ENCODE peak calls at places on chromosomes 5 and 9, in four cellular contexts. One of them, this sample, is unnamed.

GRCh38 chr5:16593630-16594029 is 23.2 kb downstream of the RETREG1 start:
- DNase-seq in IMR-90: no peak
- DNase-seq in mesendoderm: no peak
- DNase-seq in neuronal stem cell: no peak
- DNase-seq in this sample: no peak

GRCh38 chr5:5704352-5704751 is 281.9 kb downstream of the ICE1 start:
- DNase-seq in mesendoderm: no peak
- DNase-seq in neuronal stem cell: no peak
- DNase-seq in IMR-90: no peak
- DNase-seq in this sample: no peak

GRCh38 chr5:176955895-176956294 is 50.7 kb downstream of the UIMC1 start:
- DNase-seq in mesendoderm: no peak
- DNase-seq in neuronal stem cell: no peak
- DNase-seq in IMR-90: peak; percentile 23
- DNase-seq in this sample: no peak

GRCh38 chr5:98205691-98206461 is 567.6 kb upstream of the RGMB start:
- DNase-seq in neuronal stem cell: no peak
- DNase-seq in mesendoderm: peak; percentile 3
- DNase-seq in IMR-90: peak; percentile 43
- DNase-seq in this sample: peak; percentile 9

GRCh38 chr5:56269216-56269927 is 36.2 kb upstream of the ANKRD55 start:
- DNase-seq in IMR-90: peak; percentile 75
- DNase-seq in neuronal stem cell: no peak
- DNase-seq in mesendoderm: peak; percentile 74
- DNase-seq in this sample: peak; percentile 85

GRCh38 chr5:14706615-14707021 is 42.1 kb downstream of the OTULIN start:
- DNase-seq in IMR-90: peak; percentile 79
- DNase-seq in mesendoderm: no peak
- DNase-seq in neuronal stem cell: no peak
- DNase-seq in this sample: peak; percentile 44

GRCh38 chr5:4879693-4880303 is 260.3 kb upstream of the ADAMTS16 start:
- DNase-seq in neuronal stem cell: peak; percentile 77
- DNase-seq in mesendoderm: peak; percentile 80
- DNase-seq in IMR-90: peak; percentile 47
- DNase-seq in this sample: peak; percentile 15

GRCh38 chr5:143154495-143155375 is 248.8 kb downstream of the NR3C1 start:
- DNase-seq in neuronal stem cell: no peak
- DNase-seq in mesendoderm: peak; percentile 79
- DNase-seq in IMR-90: peak; percentile 42
- DNase-seq in this sample: peak; percentile 68

GRCh38 chr5:27969157-27969556 is 930.8 kb upstream of the CDH9 start:
- DNase-seq in IMR-90: no peak
- DNase-seq in mesendoderm: no peak
- DNase-seq in neuronal stem cell: no peak
- DNase-seq in this sample: no peak

GRCh38 chr9:29830815-29831214 is 2257.5 kb upstream of the C9orf72 start:
- DNase-seq in mesendoderm: peak; percentile 81
- DNase-seq in neuronal stem cell: peak; percentile 38
- DNase-seq in IMR-90: no peak
- DNase-seq in this sample: no peak

GRCh38 chr5:171975262-171975876 is 31.1 kb downstream of the FBXW11 start:
- DNase-seq in mesendoderm: peak; percentile 76
- DNase-seq in IMR-90: peak; percentile 49
- DNase-seq in neuronal stem cell: no peak
- DNase-seq in this sample: peak; percentile 66

GRCh38 chr5:141524604-141525597 is 36.0 kb downstream of the PCDHGC5 start:
- DNase-seq in IMR-90: peak; percentile 97
- DNase-seq in mesendoderm: peak; percentile 99
- DNase-seq in neuronal stem cell: peak; percentile 98
- DNase-seq in this sample: peak; percentile 99

GRCh38 chr5:4630031-4630430 is 510.1 kb upstream of the ADAMTS16 start:
- DNase-seq in neuronal stem cell: no peak
- DNase-seq in mesendoderm: no peak
- DNase-seq in IMR-90: no peak
- DNase-seq in this sample: no peak

GRCh38 chr5:32712463-32713395 is 1.6 kb downstream of the NPR3 start:
- DNase-seq in neuronal stem cell: peak; percentile 8
- DNase-seq in mesendoderm: peak; percentile 19
- DNase-seq in IMR-90: peak; percentile 35
- DNase-seq in this sample: peak; percentile 73

GRCh38 chr5:32709789-32710334 is 1.3 kb upstream of the NPR3 start:
- DNase-seq in IMR-90: peak; percentile 79
- DNase-seq in neuronal stem cell: peak; percentile 71
- DNase-seq in mesendoderm: peak; percentile 81
- DNase-seq in this sample: peak; percentile 92

GRCh38 chr5:32711693-32712462 is 757 bp downstream of the NPR3 start:
- DNase-seq in IMR-90: peak; percentile 49
- DNase-seq in neuronal stem cell: peak; percentile 32
- DNase-seq in mesendoderm: peak; percentile 42
- DNase-seq in this sample: peak; percentile 69

GRCh38 chr5:32710335-32710858 is 724 bp upstream of the NPR3 start:
- DNase-seq in neuronal stem cell: peak; percentile 51
- DNase-seq in mesendoderm: peak; percentile 39
- DNase-seq in IMR-90: no peak
- DNase-seq in this sample: peak; percentile 66

DNA sequence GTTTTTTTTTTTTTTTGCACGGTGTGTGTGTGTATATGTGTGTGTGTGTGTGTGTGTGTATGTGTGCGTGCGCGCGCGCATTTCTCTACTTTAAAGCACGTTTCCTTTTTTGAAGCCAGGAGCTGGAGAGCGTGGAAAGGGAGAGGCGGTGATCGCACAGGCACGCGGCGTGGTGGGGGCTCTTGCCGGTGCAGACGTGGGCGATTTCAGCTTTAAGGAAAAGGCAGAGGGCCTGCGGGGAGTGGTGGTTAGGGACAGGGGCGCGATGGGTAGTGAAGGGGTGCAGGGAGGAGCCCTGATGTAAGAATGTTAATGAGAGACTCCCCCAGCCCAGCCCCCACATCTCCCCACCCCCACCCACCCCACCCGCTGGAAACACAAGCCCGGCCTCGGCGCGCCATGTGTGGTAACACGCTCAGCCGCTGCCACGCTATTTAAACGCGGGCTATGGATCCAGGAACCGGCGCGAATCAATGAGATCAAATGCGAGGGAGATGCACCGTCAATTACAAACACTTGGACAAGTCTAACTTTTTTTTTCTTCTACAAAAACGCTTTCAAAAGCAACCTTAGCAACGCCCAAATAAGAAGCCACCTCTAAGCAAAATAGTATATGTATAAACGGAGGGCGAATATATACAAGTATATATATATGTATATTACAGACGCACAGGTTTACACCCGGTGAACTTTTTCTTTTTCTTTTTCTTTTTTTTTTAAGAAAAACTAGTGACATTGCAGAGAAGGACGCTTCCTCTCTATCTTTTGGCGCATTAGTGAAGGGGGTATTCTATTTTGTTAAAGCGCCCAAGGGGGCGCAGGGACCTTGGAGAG is at the start of gene NPR3:
- DNase-seq in mesendoderm: no peak
- DNase-seq in neuronal stem cell: no peak
- DNase-seq in IMR-90: peak; percentile 66
- DNase-seq in this sample: peak; percentile 89
- H3K9ac ChIP-seq in mesendoderm: peak within 1 kb of the TSS; percentile 26
- H3K9ac ChIP-seq in neuronal stem cell: no peak within 1 kb of the TSS
- H3K9ac ChIP-seq in IMR-90: peak within 1 kb of the TSS; percentile 82
- H3K9ac ChIP-seq in this sample: peak within 1 kb of the TSS; percentile 94

GRCh38 chr5:72516916-72517315 is 9.7 kb upstream of the ZNF366 start:
- DNase-seq in mesendoderm: no peak
- DNase-seq in neuronal stem cell: no peak
- DNase-seq in IMR-90: no peak
- DNase-seq in this sample: no peak

GRCh38 chr5:72522607-72523006 is 15.4 kb upstream of the ZNF366 start:
- DNase-seq in neuronal stem cell: no peak
- DNase-seq in IMR-90: no peak
- DNase-seq in mesendoderm: no peak
- DNase-seq in this sample: no peak

GRCh38 chr5:72515211-72515610 is 8.0 kb upstream of the ZNF366 start:
- DNase-seq in neuronal stem cell: no peak
- DNase-seq in IMR-90: no peak
- DNase-seq in mesendoderm: no peak
- DNase-seq in this sample: no peak

GRCh38 chr5:72519191-72519590 is 12.0 kb upstream of the ZNF366 start:
- DNase-seq in mesendoderm: no peak
- DNase-seq in neuronal stem cell: no peak
- DNase-seq in IMR-90: no peak
- DNase-seq in this sample: no peak

GRCh38 chr5:72517961-72518690 is 10.9 kb upstream of the ZNF366 start:
- DNase-seq in mesendoderm: no peak
- DNase-seq in IMR-90: no peak
- DNase-seq in neuronal stem cell: peak; percentile 49
- DNase-seq in this sample: no peak
- H3K9ac ChIP-seq in mesendoderm: no peak overlapping the region
- H3K9ac ChIP-seq in IMR-90: no peak overlapping the region
- H3K9ac ChIP-seq in neuronal stem cell: no peak overlapping the region
- H3K9ac ChIP-seq in this sample: peak overlapping the region; percentile 19

DNA sequence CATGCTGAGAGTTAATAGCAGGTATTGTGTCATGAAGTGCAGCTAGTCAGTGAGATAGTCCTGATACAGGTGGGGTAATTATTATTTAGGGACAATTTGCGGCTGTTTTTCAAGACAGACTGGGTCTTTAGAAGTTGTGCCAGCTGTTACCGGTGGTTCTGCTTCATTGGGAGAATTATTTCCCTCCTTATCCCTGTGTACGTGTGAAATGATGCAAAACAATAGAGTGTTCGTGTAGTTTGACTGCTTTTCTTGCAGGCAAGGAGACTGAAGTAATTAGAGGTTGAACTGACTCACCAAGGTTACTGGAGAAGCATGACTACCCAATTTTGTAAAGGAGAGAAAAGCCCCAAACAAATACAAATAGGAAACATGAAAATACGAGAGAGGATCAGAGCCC is 101.7 kb downstream of the ARRDC3 start:
- DNase-seq in neuronal stem cell: no peak
- DNase-seq in IMR-90: peak; percentile 85
- DNase-seq in mesendoderm: no peak
- DNase-seq in this sample: peak; percentile 80
- H3K9ac ChIP-seq in neuronal stem cell: no peak overlapping the region
- H3K9ac ChIP-seq in IMR-90: peak overlapping the region; percentile 88
- H3K9ac ChIP-seq in mesendoderm: no peak overlapping the region
- H3K9ac ChIP-seq in this sample: peak overlapping the region; percentile 88

GRCh38 chr9:128715436-128715750 is 8.5 kb downstream of the ZDHHC12 start:
- DNase-seq in IMR-90: no peak
- DNase-seq in neuronal stem cell: no peak
- DNase-seq in mesendoderm: no peak
- DNase-seq in this sample: no peak
- H3K9ac ChIP-seq in IMR-90: no peak overlapping the region
- H3K9ac ChIP-seq in neuronal stem cell: no peak overlapping the region
- H3K9ac ChIP-seq in mesendoderm: no peak overlapping the region
- H3K9ac ChIP-seq in this sample: no peak overlapping the region

GRCh38 chr9:137308102-137308619 is 6.1 kb upstream of the NRARP start:
- DNase-seq in mesendoderm: no peak
- DNase-seq in IMR-90: no peak
- DNase-seq in neuronal stem cell: no peak
- DNase-seq in this sample: no peak
- H3K9ac ChIP-seq in mesendoderm: no peak overlapping the region
- H3K9ac ChIP-seq in IMR-90: no peak overlapping the region
- H3K9ac ChIP-seq in neuronal stem cell: peak overlapping the region; percentile 32
- H3K9ac ChIP-seq in this sample: no peak overlapping the region

GRCh38 chr5:179142434-179143198 is 82.4 kb downstream of the ZNF354C start:
- DNase-seq in IMR-90: peak; percentile 87
- DNase-seq in mesendoderm: peak; percentile 13
- DNase-seq in neuronal stem cell: no peak
- DNase-seq in this sample: peak; percentile 45

GRCh38 chr5:179140293-179140692 is 80.1 kb downstream of the ZNF354C start:
- DNase-seq in mesendoderm: no peak
- DNase-seq in neuronal stem cell: no peak
- DNase-seq in IMR-90: no peak
- DNase-seq in this sample: no peak

GRCh38 chr5:179141867-179142266 is 81.7 kb downstream of the ZNF354C start:
- DNase-seq in IMR-90: no peak
- DNase-seq in mesendoderm: no peak
- DNase-seq in neuronal stem cell: no peak
- DNase-seq in this sample: no peak

GRCh38 chr5:179146277-179146676 is 86.1 kb downstream of the ZNF354C start:
- DNase-seq in mesendoderm: no peak
- DNase-seq in IMR-90: no peak
- DNase-seq in neuronal stem cell: no peak
- DNase-seq in this sample: no peak

DNA sequence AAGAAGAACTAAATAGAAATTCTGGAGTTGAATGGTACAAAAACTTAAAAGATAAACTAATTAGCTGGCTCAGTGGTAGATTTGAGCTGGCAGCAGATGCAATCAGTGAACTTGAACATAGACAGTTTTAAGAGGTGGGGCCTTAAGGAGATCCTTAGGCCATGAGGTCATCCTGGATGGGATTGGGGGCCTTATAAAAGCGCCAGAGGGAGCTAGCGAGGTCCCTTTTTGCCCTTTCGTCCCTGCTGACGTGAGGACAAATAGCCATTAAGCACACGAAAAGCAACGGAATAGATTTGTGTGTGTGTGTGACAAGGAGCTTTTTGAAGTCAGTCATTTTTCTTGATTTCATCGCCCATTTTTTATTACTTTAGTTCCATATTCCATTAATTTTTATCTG is 83.3 kb downstream of the ZNF354C start:
- DNase-seq in mesendoderm: peak; percentile 95
- DNase-seq in IMR-90: peak; percentile 43
- DNase-seq in neuronal stem cell: peak; percentile 45
- DNase-seq in this sample: peak; percentile 28
- H3K9ac ChIP-seq in mesendoderm: no peak overlapping the region
- H3K9ac ChIP-seq in IMR-90: no peak overlapping the region
- H3K9ac ChIP-seq in neuronal stem cell: no peak overlapping the region
- H3K9ac ChIP-seq in this sample: no peak overlapping the region